ENCODE peak calls at places on chromosomes 13 and 19, in ten cellular contexts. M is T-helper 9 cell; P is D341Med; K is fibroblast of lung; U is activated gamma-delta T cell treated with Interleukin-2 at 50 U/mL for 16 hours; V is PC-9; O is stimulated activated effector memory CD8-positive, alpha-beta T cell treated with anti-CD3 and anti-CD28 coated beads, Interleukin-12 subunit alpha, Interleukin-12 subunit beta, amount 100 ng/mL, for 72 hours; J is activated CD8-positive, alpha-beta memory T cell treated with anti-CD3 and anti-CD28 coated beads for 24 hours; B is coronary artery; D is stimulated activated CD4-positive, alpha-beta T cell treated with anti-CD3 and anti-CD28 coated beads, Interleukin-4, amount 100 ng/mL, for 4 hours. S is an unnamed sample.

GRCh38 chr13:75610466-75610865 is 25.7 kb upstream of the LMO7 start:
- DNase-seq in M (no peak), P (no peak), K (no peak), U (no peak), V (no peak), O (no peak), J (no peak), B (no peak), D (no peak), S (no peak)

GRCh38 chr19:29480507-29480906 is 45.3 kb upstream of the VSTM2B start:
- DNase-seq in M (no peak), P (no peak), K (no peak), U (no peak), V (no peak), O (no peak), J (no peak), B (no peak), D (no peak), S (no peak)

GRCh38 chr19:1133471-1133929 is 29.7 kb downstream of the GPX4 start:
- DNase-seq in M (peak), P (no peak), K (no peak), U (peak), V (no peak), O (peak), J (peak), B (no peak), D (peak), S (no peak)

GRCh38 chr19:46718157-46718933 is 1.4 kb upstream of the PRKD2 start:
- DNase-seq in M (peak), P (no peak), K (no peak), U (peak), V (no peak), O (peak), J (peak), B (no peak), D (peak), S (no peak)

GRCh38 chr13:60583911-60584753 is 187.1 kb downstream of the TDRD3 start:
- DNase-seq in M (no peak), P (no peak), K (peak), U (no peak), V (peak), O (no peak), J (no peak), B (no peak), D (no peak), S (peak)

GRCh38 chr19:10566408-10566657 is 523 bp upstream of the KRI1 start:
- DNase-seq in M (no peak), P (no peak), K (no peak), U (no peak), V (no peak), O (no peak), J (no peak), B (no peak), D (no peak), S (no peak)

GRCh38 chr13:47656651-47657050 is 344.4 kb downstream of the SUCLA2 start:
- DNase-seq in M (no peak), P (no peak), K (no peak), U (no peak), V (no peak), O (no peak), J (no peak), B (no peak), D (no peak), S (no peak)

GRCh38 chr13:71866173-71867091 is 572 bp downstream of the DACH1 start:
- DNase-seq in M (no peak), P (peak), K (peak), U (no peak), V (peak), O (no peak), J (peak), B (no peak), D (no peak), S (no peak)

GRCh38 chr13:31005066-31005465 is 72.6 kb downstream of the TEX26 start:
- DNase-seq in M (no peak), P (no peak), K (no peak), U (no peak), V (no peak), O (no peak), J (no peak), B (no peak), D (no peak), S (no peak)

GRCh38 chr19:16078311-16078758 is 2.0 kb downstream of the TPM4 start:
- DNase-seq in M (no peak), P (no peak), K (no peak), U (no peak), V (no peak), O (peak), J (peak), B (no peak), D (no peak), S (no peak)

GRCh38 chr13:101190337-101190736 is 226.0 kb downstream of the NALCN start:
- DNase-seq in M (no peak), P (no peak), K (peak), U (no peak), V (no peak), O (no peak), J (no peak), B (no peak), D (no peak), S (no peak)

GRCh38 chr19:11233073-11233472 is 6.3 kb upstream of the ANGPTL8 start:
- DNase-seq in M (no peak), P (no peak), K (no peak), U (no peak), V (no peak), O (no peak), J (no peak), B (no peak), D (no peak), S (no peak)

GRCh38 chr19:32464279-32464678 is 58.7 kb downstream of the DPY19L3 start:
- DNase-seq in M (no peak), P (no peak), K (peak), U (no peak), V (no peak), O (no peak), J (no peak), B (no peak), D (no peak), S (peak)

GRCh38 chr19:37987356-37988332 is 80.6 kb downstream of the SIPA1L3 start:
- DNase-seq in M (no peak), P (no peak), K (no peak), U (no peak), V (no peak), O (no peak), J (no peak), B (no peak), D (no peak), S (no peak)

GRCh38 chr13:111468037-111468959 is 147.9 kb downstream of the TEX29 start:
- DNase-seq in M (no peak), P (no peak), K (no peak), U (no peak), V (no peak), O (no peak), J (peak), B (peak), D (no peak), S (no peak)

GRCh38 chr19:34096020-34096915 is 76.0 kb upstream of the LSM14A start:
- DNase-seq in M (no peak), P (peak), K (peak), U (no peak), V (no peak), O (no peak), J (no peak), B (no peak), D (no peak), S (peak)

GRCh38 chr13:97564929-97565328 is 131.0 kb downstream of the RAP2A start:
- DNase-seq in M (no peak), P (no peak), K (no peak), U (no peak), V (no peak), O (no peak), J (no peak), B (no peak), D (no peak), S (no peak)

GRCh38 chr19:47434088-47434487 is 14.8 kb upstream of the MEIS3 start:
- DNase-seq in M (no peak), P (no peak), K (no peak), U (no peak), V (no peak), O (no peak), J (no peak), B (no peak), D (no peak), S (no peak)

GRCh38 chr13:80454245-80454644 is 113.3 kb upstream of the SPRY2 start:
- DNase-seq in M (no peak), P (no peak), K (peak), U (no peak), V (no peak), O (no peak), J (no peak), B (no peak), D (no peak), S (peak)

GRCh38 chr13:113924184-113924583 is 49.7 kb downstream of the C13orf46 start:
- DNase-seq in M (no peak), P (no peak), K (no peak), U (no peak), V (no peak), O (no peak), J (peak), B (peak), D (no peak), S (no peak)

GRCh38 chr19:47023448-47023794 is 3.8 kb downstream of the NPAS1 start:
- DNase-seq in M (no peak), P (peak), K (no peak), U (no peak), V (no peak), O (no peak), J (no peak), B (no peak), D (no peak), S (no peak)

GRCh38 chr13:20940083-20940482 is 37.5 kb upstream of the XPO4 start:
- DNase-seq in M (no peak), P (no peak), K (peak), U (no peak), V (no peak), O (no peak), J (no peak), B (no peak), D (no peak), S (no peak)

GRCh38 chr19:47560999-47561398 is 11.9 kb downstream of the ZNF541 start:
- DNase-seq in M (no peak), P (no peak), K (no peak), U (no peak), V (no peak), O (no peak), J (no peak), B (no peak), D (no peak), S (no peak)

GRCh38 chr19:41499899-41500298 is 56.9 kb downstream of the ERICH4 start:
- DNase-seq in M (no peak), P (no peak), K (no peak), U (no peak), V (no peak), O (no peak), J (no peak), B (no peak), D (no peak), S (no peak)

GRCh38 chr13:50222569-50223332 is 207.5 kb downstream of the KCNRG start:
- DNase-seq in M (no peak), P (no peak), K (peak), U (no peak), V (peak), O (no peak), J (no peak), B (no peak), D (no peak), S (peak)

GRCh38 chr13:74325106-74325505 is 190.9 kb upstream of the KLF12 start:
- DNase-seq in M (no peak), P (no peak), K (peak), U (no peak), V (no peak), O (no peak), J (no peak), B (no peak), D (no peak), S (peak)

GRCh38 chr19:21587549-21587948 is 82.1 kb downstream of the ZNF429 start:
- DNase-seq in M (no peak), P (no peak), K (no peak), U (no peak), V (no peak), O (no peak), J (no peak), B (no peak), D (no peak), S (no peak)

GRCh38 chr13:97932006-97932405 is 21.5 kb upstream of the IPO5 start:
- DNase-seq in M (no peak), P (no peak), K (no peak), U (no peak), V (no peak), O (no peak), J (no peak), B (no peak), D (no peak), S (no peak)

GRCh38 chr19:11088508-11089253 is 582 bp upstream of the LDLR start:
- DNase-seq in M (no peak), P (no peak), K (peak), U (no peak), V (no peak), O (no peak), J (no peak), B (no peak), D (no peak), S (peak)

GRCh38 chr19:18589380-18590272 is 1.0 kb downstream of the REX1BD start:
- DNase-seq in M (peak), P (peak), K (peak), U (peak), V (peak), O (peak), J (no peak), B (no peak), D (peak), S (peak)

GRCh38 chr19:54928299-54928698 is 19.0 kb downstream of the NLRP7 start:
- DNase-seq in M (no peak), P (no peak), K (peak), U (no peak), V (no peak), O (no peak), J (no peak), B (no peak), D (no peak), S (no peak)

GRCh38 chr13:26590951-26591350 is 33.5 kb downstream of the WASF3 start:
- DNase-seq in M (no peak), P (no peak), K (no peak), U (no peak), V (no peak), O (no peak), J (no peak), B (no peak), D (no peak), S (no peak)

GRCh38 chr19:39676004-39676403 is 20.3 kb downstream of the LGALS16 start:
- DNase-seq in M (no peak), P (no peak), K (no peak), U (no peak), V (no peak), O (no peak), J (no peak), B (no peak), D (no peak), S (no peak)

GRCh38 chr19:29812080-29812880 is 489 bp downstream of the CCNE1 start:
- DNase-seq in M (peak), P (peak), K (no peak), U (no peak), V (no peak), O (no peak), J (peak), B (no peak), D (no peak), S (no peak)

GRCh38 chr13:99198630-99199029 is 2.0 kb upstream of the UBAC2 start:
- DNase-seq in M (no peak), P (no peak), K (no peak), U (no peak), V (peak), O (no peak), J (no peak), B (no peak), D (no peak), S (no peak)

GRCh38 chr19:18865973-18866799 is 29.8 kb downstream of the CERS1 start:
- DNase-seq in M (peak), P (peak), K (peak), U (peak), V (no peak), O (peak), J (peak), B (no peak), D (peak), S (peak)

GRCh38 chr19:12899891-12900518 is 9.0 kb downstream of the GCDH start:
- DNase-seq in M (no peak), P (no peak), K (no peak), U (no peak), V (no peak), O (no peak), J (no peak), B (no peak), D (no peak), S (no peak)

GRCh38 chr13:112513761-112514160 is 74.2 kb downstream of the TUBGCP3 start:
- DNase-seq in M (no peak), P (no peak), K (no peak), U (no peak), V (no peak), O (no peak), J (no peak), B (no peak), D (no peak), S (no peak)

GRCh38 chr19:16850133-16850532 is 20.9 kb downstream of the SIN3B start:
- DNase-seq in M (no peak), P (no peak), K (peak), U (no peak), V (no peak), O (no peak), J (no peak), B (no peak), D (no peak), S (peak)

S was measured in astrocyte of the spinal cord.